ENCODE peak calls at places on chromosomes 16 and 17, in five cellular contexts. V is upper lobe of right lung, R is cardiac septum, G is GM12865, N is uterus. F is an unnamed sample.

GRCh38 chr17:6755731-6756184 is at the start of gene XAF1:
- DNase-seq in V (peak), R (peak), G (peak), N (peak), F (peak)

GRCh38 chr17:1755993-1756306 is 5.9 kb upstream of the SERPINF1 start:
- DNase-seq in V (no peak), R (no peak), G (no peak), N (peak), F (no peak)

GRCh38 chr17:73551756-73552155 is 92.5 kb downstream of the SDK2 start:
- DNase-seq in V (no peak), R (no peak), G (peak), N (no peak), F (no peak)

GRCh38 chr16:27408602-27409031 is 6.6 kb downstream of the IL21R start:
- DNase-seq in V (no peak), R (no peak), G (peak), N (no peak), F (no peak)

GRCh38 chr16:47143677-47144558 is at the start of gene NETO2:
- DNase-seq in V (peak), R (peak), G (peak), N (no peak), F (peak)

GRCh38 chr16:46768809-46769208 is 20.7 kb upstream of the MYLK3 start:
- DNase-seq in V (no peak), R (no peak), G (no peak), N (no peak), F (no peak)

GRCh38 chr16:27689711-27690110 is 139.8 kb downstream of the KATNIP start:
- DNase-seq in V (peak), R (peak), G (no peak), N (no peak), F (no peak)

GRCh38 chr17:46834846-46835245 is 16.4 kb upstream of the WNT3 start:
- DNase-seq in V (no peak), R (no peak), G (no peak), N (no peak), F (no peak)

GRCh38 chr17:50835563-50836231 is at the start of gene WFIKKN2:
- DNase-seq in V (no peak), R (no peak), G (no peak), N (no peak), F (no peak)

GRCh38 chr17:32958418-32958817 is 30.5 kb downstream of the TMEM98 start:
- DNase-seq in V (no peak), R (no peak), G (no peak), N (no peak), F (no peak)

GRCh38 chr17:82371333-82372062 is at the start of gene UTS2R:
- DNase-seq in V (no peak), R (no peak), G (no peak), N (no peak), F (no peak)

GRCh38 chr16:86924537-86924936 is 346.2 kb downstream of the FOXL1 start:
- DNase-seq in V (no peak), R (no peak), G (no peak), N (no peak), F (no peak)

GRCh38 chr16:20966746-20967145 is 66.2 kb downstream of the LYRM1 start:
- DNase-seq in V (no peak), R (no peak), G (no peak), N (no peak), F (no peak)

GRCh38 chr17:16304832-16305231 is 48.4 kb downstream of the CENPV start:
- DNase-seq in V (no peak), R (no peak), G (peak), N (no peak), F (no peak)

GRCh38 chr16:48413291-48413690 is 28.1 kb upstream of the SIAH1 start:
- DNase-seq in V (no peak), R (no peak), G (no peak), N (no peak), F (no peak)

GRCh38 chr16:25838724-25839186 is 147.0 kb downstream of the HS3ST4 start:
- DNase-seq in V (no peak), R (no peak), G (peak), N (no peak), F (peak)

F was measured in MM.1S.